ENCODE peak calls at places on chromosomes 5 and 9, in eight cellular contexts. L, A, T, B, S, P, V and C are unnamed samples.

GRCh38 chr9:137266162-137266527 is 11.0 kb downstream of the NELFB start:
- DNase-seq in T (no peak), A (no peak), S (no peak), B (peak; percentile 76), L (no peak), V (no peak), P (no peak), C (no peak)

GRCh38 chr9:96618209-96619108 is 1.2 kb downstream of the CDC14B start:
- DNase-seq in P (no peak), S (no peak), T (peak; percentile 58), A (peak; percentile 48), L (no peak), V (no peak), B (peak; percentile 83), C (peak; percentile 75)

GRCh38 chr9:76271755-76272154 is 122.5 kb downstream of the RFK start:
- DNase-seq in T (no peak), L (no peak), S (no peak), V (no peak), B (no peak), A (peak; percentile 47), P (no peak), C (no peak)

GRCh38 chr9:38048319-38048969 is 20.6 kb downstream of the SHB start:
- DNase-seq in P (no peak), S (no peak), B (no peak), V (no peak), A (no peak), T (peak; percentile 68), L (no peak), C (no peak)

GRCh38 chr9:126229501-126229900 is 97.1 kb upstream of the MVB12B start:
- DNase-seq in A (no peak), V (no peak), B (peak; percentile 48), P (no peak), L (no peak), S (no peak), T (no peak), C (no peak)

GRCh38 chr5:25516136-25516535 is 871.4 kb upstream of the CDH10 start:
- DNase-seq in P (no peak), B (no peak), A (no peak), S (no peak), T (no peak), V (no peak), L (no peak), C (no peak)

GRCh38 chr5:74327339-74327685 is 313.2 kb downstream of the ENC1 start:
- DNase-seq in A (no peak), T (no peak), L (no peak), P (no peak), V (no peak), B (no peak), S (no peak), C (no peak)

GRCh38 chr5:58466939-58467338 is 7.1 kb upstream of the PLK2 start:
- DNase-seq in B (no peak), T (peak; percentile 55), A (peak; percentile 78), P (peak; percentile 81), S (no peak), L (no peak), V (no peak), C (peak; percentile 65)

GRCh38 chr9:34546834-34547827 is 24.3 kb upstream of the ENHO start:
- DNase-seq in B (peak; percentile 85), S (peak; percentile 10), T (peak; percentile 88), V (peak; percentile 22), L (no peak), A (peak; percentile 75), P (peak; percentile 47), C (peak; percentile 95)

GRCh38 chr5:65203746-65204145 is 278.0 kb downstream of the ADAMTS6 start:
- DNase-seq in P (no peak), V (no peak), S (peak; percentile 67), T (peak; percentile 78), L (no peak), B (no peak), A (peak; percentile 79), C (no peak)

GRCh38 chr9:120265791-120266190 is 314.2 kb downstream of the CDK5RAP2 start:
- DNase-seq in T (peak; percentile 20), L (no peak), S (no peak), V (no peak), A (no peak), P (no peak), B (no peak), C (no peak)

DNA sequence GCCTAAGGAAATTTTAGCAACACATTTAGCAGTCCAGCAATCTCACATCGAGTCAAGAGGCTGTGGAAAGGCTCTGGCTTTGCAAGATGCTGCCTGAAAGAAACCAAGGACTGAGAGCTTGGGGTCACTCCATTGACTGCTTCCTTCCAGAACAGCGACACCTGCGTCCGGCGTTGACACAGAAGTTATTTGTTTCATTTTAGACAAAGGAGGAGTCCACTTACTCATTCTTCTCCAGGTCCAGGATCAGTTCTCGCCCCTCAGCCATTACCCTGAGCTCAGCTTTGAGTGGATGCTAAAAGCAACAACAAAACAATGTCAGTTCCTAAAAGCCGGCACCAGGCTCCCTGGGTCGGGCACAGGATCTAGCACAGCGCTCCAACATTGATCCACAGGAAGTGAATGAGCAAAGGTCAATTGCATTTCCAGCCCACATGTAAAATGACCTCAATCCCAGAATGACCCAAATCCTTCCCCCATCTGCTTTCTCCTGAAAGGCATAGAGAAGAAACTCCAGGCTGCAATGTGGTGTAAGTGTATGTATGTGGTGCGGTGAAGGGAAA is 11.3 kb downstream of the ADAM19 start:
- DNase-seq in V (no peak), T (no peak), B (no peak), A (no peak), L (no peak), P (no peak), S (no peak), C (peak; percentile 31)
- TF ChIP-seq CTCF in V (no peak), T (peak; percentile 22), B (no peak), A (peak; percentile 24), L (no peak), P (no peak), S (no peak), C (no peak)

GRCh38 chr5:2753452-2754409 is 2.3 kb upstream of the IRX2 start:
- DNase-seq in A (no peak), S (no peak), P (no peak), L (no peak), V (no peak), T (no peak), B (no peak), C (peak; percentile 68)
- H3K4me3 ChIP-seq in A (no peak overlapping the region), S (no peak overlapping the region), P (no peak overlapping the region), L (no peak overlapping the region), V (no peak overlapping the region), T (peak overlapping the region; percentile 54), B (peak overlapping the region; percentile 83), C (no peak overlapping the region)

DNA sequence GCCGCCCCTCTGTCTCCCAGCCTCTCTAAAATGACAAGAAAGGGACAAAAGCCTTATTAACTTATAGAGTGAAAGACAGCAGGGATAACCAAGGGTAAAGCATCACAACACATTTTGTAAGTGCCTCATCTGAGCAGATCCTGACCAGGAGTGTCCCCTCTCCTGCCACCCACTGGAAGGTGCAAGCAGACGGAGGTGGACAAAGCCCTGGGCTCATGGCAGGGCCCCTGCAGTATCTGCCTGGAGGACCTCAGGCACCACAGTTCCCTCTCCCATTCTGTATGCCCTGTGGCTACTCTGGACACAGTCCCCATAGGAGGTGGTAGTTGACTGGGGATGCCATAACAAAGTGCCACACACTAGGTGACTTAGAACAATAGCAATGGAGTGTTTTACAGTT is 319.8 kb downstream of the GADD45G start:
- DNase-seq in P (no peak), A (no peak), L (no peak), V (no peak), T (no peak), S (no peak), B (no peak), C (peak; percentile 44)
- H3K27me3 ChIP-seq in P (no peaks in the 10 kb centered on the region), A (no peaks in the 10 kb centered on the region), L (no peaks in the 10 kb centered on the region), V (no peaks in the 10 kb centered on the region), T (no peaks in the 10 kb centered on the region), S (peaks cover 5% of the 10 kb centered on the region), B (no peaks in the 10 kb centered on the region), C (peaks cover 4% of the 10 kb centered on the region)

GRCh38 chr5:126100767-126101166 is 322.4 kb upstream of the GRAMD2B start:
- DNase-seq in P (no peak), T (peak; percentile 11), V (no peak), B (no peak), S (no peak), A (no peak), L (no peak), C (peak; percentile 54)
- TF ChIP-seq CTCF in P (peak; percentile 14), T (peak; percentile 30), V (no peak), B (no peak), S (peak; percentile 49), A (peak; percentile 57), L (no peak), C (peak; percentile 71)

GRCh38 chr9:127754761-127755557 is 19.9 kb upstream of the TOR2A start:
- DNase-seq in A (no peak), V (no peak), B (no peak), S (no peak), L (no peak), P (no peak), T (no peak), C (peak; percentile 90)

GRCh38 chr9:127755558-127756060 is 20.5 kb upstream of the TOR2A start:
- DNase-seq in L (no peak), T (no peak), A (no peak), B (no peak), S (no peak), P (no peak), V (no peak), C (no peak)

GRCh38 chr9:127753556-127753955 is 18.5 kb upstream of the TOR2A start:
- DNase-seq in S (no peak), A (no peak), V (no peak), B (no peak), L (no peak), P (no peak), T (no peak), C (no peak)

GRCh38 chr9:127753148-127753547 is 18.1 kb upstream of the TOR2A start:
- DNase-seq in V (no peak), L (no peak), T (no peak), S (no peak), A (no peak), B (no peak), P (no peak), C (no peak)

GRCh38 chr9:127754099-127754760 is 19.1 kb upstream of the TOR2A start:
- DNase-seq in P (no peak), T (no peak), B (no peak), V (no peak), S (no peak), A (no peak), L (no peak), C (peak; percentile 90)
- H3K4me3 ChIP-seq in P (no peak overlapping the region), T (peak overlapping the region; percentile 18), B (peak overlapping the region; percentile 26), V (no peak overlapping the region), S (no peak overlapping the region), A (no peak overlapping the region), L (no peak overlapping the region), C (peak overlapping the region; percentile 56)